ENCODE peak calls at places on chromosomes 5 and 9, in six cellular contexts. A is glomerular endothelial cell; G is nucleus accumbens; B is activated CD4-positive, alpha-beta T cell treated with anti-CD3 and anti-CD28 coated beads for 48 hours; D is NCI-H1436; Y is ELF-1. U is an unnamed sample.

GRCh38 chr9:135066291-135066690 is 21.2 kb upstream of the OLFM1 start:
- DNase-seq in D (no peak), A (no peak), B (no peak), G (no peak), Y (no peak), U (no peak)

GRCh38 chr5:14223372-14223771 is 80.2 kb downstream of the TRIO start:
- DNase-seq in G (no peak), B (no peak), D (no peak), Y (no peak), A (no peak), U (no peak)

GRCh38 chr5:171571663-171572062 is 152.2 kb downstream of the FGF18 start:
- DNase-seq in A (peak; percentile 25), G (no peak), Y (no peak), D (no peak), B (no peak), U (no peak)

GRCh38 chr5:129591508-129592160 is 131.5 kb downstream of the ADAMTS19 start:
- DNase-seq in Y (no peak), B (no peak), D (no peak), G (no peak), A (no peak), U (no peak)

GRCh38 chr9:82334286-82334685 is 345.7 kb downstream of the SPATA31D1 start:
- DNase-seq in D (no peak), B (no peak), Y (no peak), A (no peak), G (no peak), U (no peak)

GRCh38 chr5:42880621-42881020 is 68.9 kb upstream of the SELENOP start:
- DNase-seq in B (no peak), Y (no peak), G (no peak), D (no peak), A (no peak), U (no peak)

GRCh38 chr5:123865641-123866040 is 353.7 kb downstream of the CSNK1G3 start:
- DNase-seq in D (no peak), B (no peak), A (no peak), Y (no peak), G (no peak), U (no peak)

GRCh38 chr5:72101828-72102227 is 5.4 kb upstream of the MAP1B start:
- DNase-seq in D (no peak), A (no peak), B (no peak), Y (no peak), G (no peak), U (no peak)

GRCh38 chr5:180395540-180396274 is 42.6 kb upstream of the GFPT2 start:
- DNase-seq in B (no peak), D (no peak), Y (no peak), G (no peak), A (no peak), U (no peak)

GRCh38 chr9:88537743-88538055 is 2.7 kb downstream of the NXNL2 start:
- DNase-seq in A (no peak), G (peak; percentile 47), Y (peak; percentile 23), D (no peak), B (peak; percentile 49), U (peak; percentile 92)

GRCh38 chr5:109558952-109559351 is 130.8 kb upstream of the MAN2A1 start:
- DNase-seq in D (no peak), Y (no peak), G (no peak), A (no peak), B (no peak), U (no peak)